ENCODE peak calls at places on chromosomes 16 and 17, in ten cellular contexts. E, U, J, C, T, G, L, F, M and P are unnamed samples.

GRCh38 chr16:56547120-56547948 is 17.5 kb upstream of the MT4 start:
- DNase-seq in E (no peak), U (no peak), J (peak; percentile 70), C (no peak), T (no peak), G (no peak), L (no peak), F (no peak), M (no peak), P (no peak)

GRCh38 chr16:72149676-72150464 is 22.1 kb downstream of the PMFBP1 start:
- DNase-seq in E (no peak), U (no peak), J (no peak), C (no peak), T (peak; percentile 44), G (no peak), L (no peak), F (no peak), M (no peak), P (no peak)

GRCh38 chr17:29019475-29020181 is 13.8 kb upstream of the SEZ6 start:
- DNase-seq in E (no peak), U (no peak), J (no peak), C (no peak), T (no peak), G (no peak), L (no peak), F (peak; percentile 7), M (no peak), P (no peak)

GRCh38 chr17:50768348-50768761 is 1.0 kb upstream of the ANKRD40CL start:
- DNase-seq in E (peak; percentile 38), U (no peak), J (no peak), C (no peak), T (no peak), G (no peak), L (no peak), F (no peak), M (no peak), P (no peak)

GRCh38 chr16:31129568-31130335 is 5.8 kb downstream of the PRSS8 start:
- DNase-seq in E (no peak), U (no peak), J (peak; percentile 77), C (peak; percentile 82), T (peak; percentile 75), G (peak; percentile 52), L (no peak), F (peak; percentile 61), M (peak; percentile 71), P (no peak)

GRCh38 chr17:44010966-44011647 is 3.7 kb downstream of the TMEM101 start:
- DNase-seq in E (no peak), U (no peak), J (no peak), C (no peak), T (no peak), G (no peak), L (no peak), F (no peak), M (no peak), P (peak; percentile 95)

GRCh38 chr16:86609115-86609514 is 30.8 kb downstream of the FOXL1 start:
- DNase-seq in E (no peak), U (no peak), J (no peak), C (no peak), T (no peak), G (no peak), L (no peak), F (no peak), M (no peak), P (peak; percentile 97)

GRCh38 chr17:29617125-29617480 is 5.6 kb downstream of the CORO6 start:
- DNase-seq in E (peak; percentile 84), U (peak; percentile 89), J (peak; percentile 89), C (peak; percentile 62), T (peak; percentile 73), G (peak; percentile 75), L (peak; percentile 78), F (peak; percentile 76), M (peak; percentile 64), P (no peak)

GRCh38 chr16:24488045-24488444 is 51.3 kb upstream of the RBBP6 start:
- DNase-seq in E (no peak), U (no peak), J (no peak), C (no peak), T (no peak), G (no peak), L (no peak), F (no peak), M (no peak), P (no peak)

GRCh38 chr17:1089915-1090314 is 89.9 kb downstream of the ABR start:
- DNase-seq in E (no peak), U (no peak), J (no peak), C (peak; percentile 63), T (no peak), G (no peak), L (peak; percentile 49), F (peak; percentile 60), M (no peak), P (no peak)

GRCh38 chr17:1090454-1091189 is 89.2 kb downstream of the ABR start:
- DNase-seq in E (no peak), U (no peak), J (no peak), C (no peak), T (no peak), G (no peak), L (no peak), F (no peak), M (no peak), P (no peak)

GRCh38 chr17:1091190-1091534 is 88.6 kb downstream of the ABR start:
- DNase-seq in E (no peak), U (no peak), J (no peak), C (no peak), T (no peak), G (no peak), L (no peak), F (no peak), M (no peak), P (no peak)

GRCh38 chr17:1094591-1094990 is 85.2 kb downstream of the ABR start:
- DNase-seq in E (no peak), U (no peak), J (no peak), C (no peak), T (no peak), G (no peak), L (no peak), F (no peak), M (no peak), P (no peak)

DNA sequence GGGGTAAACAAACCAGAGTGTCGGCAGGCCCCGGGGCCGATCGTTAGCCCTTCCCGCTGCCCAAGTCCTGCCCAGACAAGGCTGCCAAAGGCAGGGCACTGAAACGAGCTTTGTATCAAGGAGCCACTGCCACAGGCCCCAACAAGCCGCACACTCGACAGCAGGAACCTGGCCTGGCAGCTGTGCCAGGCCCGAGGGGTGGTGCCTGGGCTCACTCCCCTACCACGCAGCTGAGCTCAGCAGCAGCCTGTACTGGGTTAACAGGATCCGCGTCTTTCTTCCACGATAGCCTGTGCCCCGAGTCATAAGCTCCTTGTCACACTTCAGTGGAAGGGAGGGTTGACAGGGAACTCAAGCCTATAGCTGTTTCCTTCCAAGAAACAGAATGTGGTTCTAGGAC is 87.9 kb downstream of the ABR start:
- DNase-seq in E (no peak), U (no peak), J (no peak), C (no peak), T (no peak), G (no peak), L (no peak), F (no peak), M (no peak), P (no peak)
- H3K27ac ChIP-seq in E (no peak overlapping the region), U (no peak overlapping the region), J (no peak overlapping the region), C (no peak overlapping the region), T (no peak overlapping the region), G (no peak overlapping the region), L (no peak overlapping the region), F (no peak overlapping the region), M (no peak overlapping the region), P (no peak overlapping the region)

DNA sequence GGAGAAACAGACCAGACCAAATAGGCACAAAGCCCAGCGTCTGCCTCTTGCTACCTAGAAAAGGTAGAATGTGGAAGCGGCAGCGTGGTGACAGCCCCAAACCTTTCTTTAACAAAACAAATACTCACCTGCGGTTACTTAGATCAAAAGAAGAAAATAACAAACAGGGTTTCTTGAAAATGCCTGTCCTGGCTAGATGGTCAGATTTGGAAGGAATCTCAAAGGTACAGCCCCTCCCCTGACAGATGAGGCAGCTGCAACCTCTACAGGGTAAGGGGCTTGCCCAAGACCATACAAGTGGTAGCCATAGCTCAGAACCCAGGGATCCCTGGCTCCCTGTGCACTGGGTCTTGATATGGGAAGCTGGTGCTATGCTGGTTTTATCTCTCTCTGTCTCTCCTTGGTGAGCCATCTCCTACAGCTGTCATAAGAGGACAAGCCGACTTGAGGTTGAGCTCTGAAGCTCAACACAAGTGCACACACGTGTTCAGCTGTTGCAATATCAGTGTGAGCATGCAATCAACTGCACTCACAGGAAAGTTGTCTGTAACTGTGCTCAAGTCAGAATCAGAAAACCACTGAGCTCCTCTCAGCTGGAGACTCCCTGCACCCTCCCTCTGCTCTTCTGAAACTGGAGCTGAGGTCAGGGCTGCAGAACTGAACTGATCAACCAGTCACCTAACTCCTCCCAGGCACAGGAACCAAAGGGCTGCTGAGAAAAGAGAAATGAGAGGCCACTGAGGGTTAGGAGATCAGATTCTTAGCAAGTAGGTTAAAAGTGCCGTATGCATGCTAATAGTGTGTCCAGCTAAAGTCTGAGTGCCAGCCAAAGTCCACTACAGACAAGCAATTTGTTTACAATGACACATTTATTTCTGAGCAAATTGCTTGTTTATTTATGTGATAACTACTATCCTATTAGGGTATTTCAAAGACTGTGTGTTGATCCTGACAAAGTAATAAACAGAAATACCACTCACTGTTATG is 6.1 kb upstream of the RNF157 start:
- DNase-seq in E (no peak), U (peak; percentile 58), J (peak; percentile 44), C (no peak), T (peak; percentile 94), G (no peak), L (no peak), F (no peak), M (no peak), P (no peak)
- H3K4me3 ChIP-seq in E (no peak overlapping the region), U (no peak overlapping the region), J (no peak overlapping the region), C (no peak overlapping the region), T (no peak overlapping the region), G (no peak overlapping the region), L (no peak overlapping the region), F (no peak overlapping the region), M (no peak overlapping the region), P (no peak overlapping the region)

GRCh38 chr16:75260856-75261589 is 9.6 kb upstream of the BCAR1 start:
- DNase-seq in E (no peak), U (no peak), J (no peak), C (no peak), T (no peak), G (no peak), L (no peak), F (no peak), M (no peak), P (no peak)
- H3K27ac ChIP-seq in E (no peak overlapping the region), U (no peak overlapping the region), J (no peak overlapping the region), C (peak overlapping the region; percentile 42), T (no peak overlapping the region), G (no peak overlapping the region), L (peak overlapping the region; percentile 96), F (peak overlapping the region; percentile 49), M (no peak overlapping the region), P (no peak overlapping the region)

DNA sequence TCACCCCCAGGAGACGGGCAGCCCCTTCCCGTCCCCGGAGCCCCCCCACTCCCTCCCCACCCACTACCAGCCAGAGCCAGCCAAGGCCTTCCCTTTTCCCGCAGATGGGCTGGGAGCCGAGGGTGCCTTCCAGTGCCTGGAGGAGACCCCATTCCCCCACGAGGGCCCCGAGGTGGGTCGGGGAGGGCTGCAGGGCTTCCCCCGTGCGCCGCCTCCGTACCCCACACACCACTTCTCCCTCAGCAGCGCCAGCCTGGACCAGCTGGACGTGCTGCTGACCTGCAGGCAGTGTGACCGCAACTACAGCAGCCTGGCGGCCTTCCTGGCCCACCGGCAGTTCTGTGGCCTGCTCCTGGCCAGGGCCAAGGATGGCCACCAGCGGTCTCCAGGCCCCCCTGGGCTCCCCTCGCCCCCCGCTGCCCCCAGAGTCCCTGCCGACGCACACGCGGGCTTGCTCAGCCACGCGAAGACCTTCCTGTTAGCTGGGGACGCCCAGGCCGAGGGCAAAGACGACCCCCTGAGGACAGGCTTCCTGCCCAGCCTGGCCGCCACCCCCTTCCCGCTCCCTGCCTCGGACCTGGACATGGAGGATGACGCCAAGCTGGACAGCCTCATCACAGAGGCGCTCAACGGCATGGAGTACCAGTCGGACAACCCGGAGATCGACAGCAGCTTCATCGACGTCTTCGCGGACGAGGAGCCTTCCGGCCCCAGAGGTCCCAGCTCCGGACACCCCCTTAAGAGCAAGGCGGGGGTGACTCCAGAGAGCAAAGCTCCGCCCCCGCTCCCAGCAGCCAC is 23.5 kb upstream of the ZFPM1 start:
- DNase-seq in E (no peak), U (no peak), J (no peak), C (no peak), T (no peak), G (no peak), L (no peak), F (no peak), M (no peak), P (no peak)
- H3K4me3 ChIP-seq in E (no peak overlapping the region), U (no peak overlapping the region), J (peak overlapping the region; percentile 52), C (peak overlapping the region; percentile 7), T (no peak overlapping the region), G (peak overlapping the region; percentile 48), L (peak overlapping the region; percentile 34), F (peak overlapping the region; percentile 67), M (peak overlapping the region; percentile 69), P (no peak overlapping the region)